ENCODE peak calls at places on chromosomes 13 and 19, in four cellular contexts. C is left ventricle myocardium inferior; N is CD4-positive, alpha-beta T cell; M is GM12865. A is an unnamed sample.

GRCh38 chr13:74870865-74871264 is 611.1 kb downstream of the TBC1D4 start:
- DNase-seq in C (no peak), N (no peak), M (no peak), A (peak)

GRCh38 chr13:88979465-88980180 is 1308.5 kb downstream of the SLITRK5 start:
- DNase-seq in N (no peak), M (peak), C (no peak), A (peak)

GRCh38 chr13:44758595-44759221 is 182.6 kb upstream of the TSC22D1 start:
- DNase-seq in M (no peak), C (no peak), N (no peak), A (no peak)

GRCh38 chr13:20964904-20965303 is 62.4 kb upstream of the XPO4 start:
- DNase-seq in M (no peak), C (no peak), N (no peak), A (no peak)

GRCh38 chr13:44283598-44283997 is 90.0 kb upstream of the SERP2 start:
- DNase-seq in M (no peak), C (no peak), N (no peak), A (no peak)

GRCh38 chr19:16039081-16039480 is 37.2 kb upstream of the TPM4 start:
- DNase-seq in N (no peak), C (no peak), M (no peak), A (no peak)

GRCh38 chr19:19043881-19044280 is 10.5 kb downstream of the ARMC6 start:
- DNase-seq in C (no peak), M (no peak), N (no peak), A (no peak)

GRCh38 chr19:57841364-57841763 is 8.3 kb upstream of the ZNF587 start:
- DNase-seq in M (no peak), C (no peak), N (no peak), A (no peak)

GRCh38 chr13:54484166-54484565 is 1455.6 kb downstream of the OLFM4 start:
- DNase-seq in N (no peak), C (no peak), M (no peak), A (no peak)

GRCh38 chr19:17155251-17155650 is 59.9 kb upstream of the USE1 start:
- DNase-seq in C (no peak), N (no peak), M (no peak), A (no peak)

GRCh38 chr19:51417107-51417806 is at the start of gene SIGLEC10:
- DNase-seq in C (peak), N (no peak), M (peak), A (no peak)

GRCh38 chr19:38781058-38781457 is 7.7 kb upstream of the LGALS7 start:
- DNase-seq in C (no peak), N (no peak), M (no peak), A (no peak)

GRCh38 chr13:44816701-44817684 is 172.3 kb downstream of the NUFIP1 start:
- DNase-seq in M (no peak), C (no peak), N (no peak), A (no peak)

GRCh38 chr13:59532405-59532804 is 631.3 kb downstream of the DIAPH3 start:
- DNase-seq in N (no peak), C (no peak), M (no peak), A (no peak)

GRCh38 chr13:76980075-76980718 is 11.7 kb upstream of the CLN5 start:
- DNase-seq in N (peak), M (peak), C (peak), A (no peak)

GRCh38 chr13:44967656-44968451 is 21.4 kb downstream of the NUFIP1 start:
- DNase-seq in C (no peak), M (no peak), N (no peak), A (peak)

GRCh38 chr19:2239771-2240770 is 3.4 kb downstream of the SF3A2 start:
- DNase-seq in M (no peak), C (no peak), N (peak), A (no peak)

GRCh38 chr19:23481043-23481442 is 85.8 kb upstream of the ZNF91 start:
- DNase-seq in M (no peak), C (no peak), N (no peak), A (peak)

GRCh38 chr13:22014469-22014868 is 343.6 kb downstream of the FGF9 start:
- DNase-seq in N (no peak), M (no peak), C (no peak), A (peak)

GRCh38 chr19:5880604-5881078 is 10.3 kb upstream of the FUT5 start:
- DNase-seq in N (no peak), C (peak), M (no peak), A (no peak)

GRCh38 chr19:49579947-49580263 is 451 bp downstream of the NOSIP start:
- DNase-seq in C (no peak), M (no peak), N (no peak), A (no peak)

GRCh38 chr13:109815651-109816050 is 29.3 kb upstream of the IRS2 start:
- DNase-seq in M (no peak), C (no peak), N (no peak), A (no peak)

GRCh38 chr19:45863840-45864628 is at the start of gene FOXA3:
- DNase-seq in N (peak), C (no peak), M (peak), A (no peak)

GRCh38 chr19:16258440-16258903 is 60.8 kb downstream of the AP1M1 start:
- DNase-seq in M (no peak), C (peak), N (no peak), A (no peak)

GRCh38 chr13:91133941-91134772 is 213.3 kb upstream of the MIR17HG start:
- DNase-seq in M (peak), C (no peak), N (no peak), A (no peak)

GRCh38 chr13:75830842-75831241 is 194.7 kb downstream of the LMO7 start:
- DNase-seq in N (no peak), M (no peak), C (no peak), A (no peak)

GRCh38 chr19:28823338-28823961 is 389.5 kb downstream of the UQCRFS1 start:
- DNase-seq in M (no peak), N (no peak), C (no peak), A (no peak)

GRCh38 chr13:30978981-30979956 is 46.8 kb downstream of the TEX26 start:
- DNase-seq in M (peak), N (no peak), C (no peak), A (no peak)

GRCh38 chr13:28357247-28357825 is 137.6 kb downstream of the FLT1 start:
- DNase-seq in C (no peak), M (no peak), N (no peak), A (no peak)

GRCh38 chr13:95874286-95874685 is 178.9 kb downstream of the UGGT2 start:
- DNase-seq in M (no peak), C (no peak), N (no peak), A (no peak)
- TF ChIP-seq CTCF in M (no peak), C (no peak), N (no peak), A (no peak)

GRCh38 chr19:13366529-13367143 is 139.6 kb downstream of the CACNA1A start:
- DNase-seq in N (no peak), M (peak), C (no peak), A (no peak)
- TF ChIP-seq CTCF in N (no peak), M (peak), C (peak), A (peak)

DNA sequence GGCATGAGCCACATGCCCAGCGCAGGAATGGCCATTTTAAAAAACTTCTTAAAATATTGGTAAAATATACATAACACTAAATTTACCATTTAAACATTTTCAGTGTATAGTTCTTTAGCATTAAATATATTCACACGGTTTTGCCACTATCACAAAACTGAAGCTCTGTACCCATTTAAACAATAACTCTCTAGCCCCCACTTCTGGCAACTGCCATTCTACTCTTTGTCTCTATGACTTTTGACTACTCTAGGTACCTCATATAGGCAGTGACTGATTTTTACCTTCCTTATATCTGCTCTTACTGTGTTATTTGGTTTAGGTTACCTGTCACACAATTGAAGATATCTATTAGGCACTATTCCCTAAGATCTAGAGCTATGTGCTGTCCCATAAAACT is 2.3 kb upstream of the KBTBD7 start:
- DNase-seq in C (no peak), M (no peak), N (no peak), A (no peak)
- TF ChIP-seq CTCF in C (no peak), M (peak), N (peak), A (peak)

GRCh38 chr19:40804783-40805242 is 5.8 kb downstream of the EGLN2 start:
- DNase-seq in N (no peak), M (no peak), C (no peak), A (no peak)
- TF ChIP-seq CTCF in N (no peak), M (no peak), C (peak), A (peak)

GRCh38 chr19:10936661-10937084 is 8.1 kb downstream of the TIMM29 start:
- DNase-seq in C (no peak), N (peak), M (peak), A (peak)
- TF ChIP-seq CTCF in C (peak), N (peak), M (peak), A (peak)

DNA sequence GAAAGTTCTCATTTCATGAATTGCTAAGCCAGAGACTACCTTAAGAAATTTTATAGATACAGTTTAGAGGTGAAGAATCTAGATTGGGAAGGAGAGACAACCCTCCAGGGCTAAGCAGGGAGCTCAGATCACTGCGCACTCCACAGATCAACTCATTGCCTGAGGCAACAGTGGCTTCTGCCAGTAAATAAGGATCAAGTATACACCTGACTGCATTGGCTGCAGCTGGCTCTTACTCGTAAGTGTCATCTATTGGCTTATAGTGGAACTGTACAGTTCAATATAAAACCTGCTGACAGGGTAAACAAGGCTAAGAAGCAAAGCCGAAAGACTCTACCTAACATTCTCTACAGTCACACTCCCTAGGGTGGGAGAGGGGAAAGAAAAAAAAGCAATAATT is 18.0 kb upstream of the C1QTNF9B start:
- DNase-seq in N (no peak), C (no peak), M (no peak), A (peak)
- TF ChIP-seq CTCF in N (no peak), C (no peak), M (no peak), A (peak)

GRCh38 chr19:10870955-10871603 is at the start of gene CARM1:
- DNase-seq in C (peak), M (peak), N (peak), A (peak)
- TF ChIP-seq CTCF in C (peak), M (peak), N (peak), A (peak)

GRCh38 chr13:70729369-70729768 is 621.1 kb upstream of the KLHL1 start:
- DNase-seq in M (no peak), C (no peak), N (no peak), A (no peak)

GRCh38 chr13:70723732-70724131 is 615.5 kb upstream of the KLHL1 start:
- DNase-seq in N (no peak), M (no peak), C (no peak), A (no peak)
- TF ChIP-seq CTCF in N (no peak), M (no peak), C (no peak), A (peak)

A was measured in LNCaP clone FGC.